ENCODE peak calls at places on chromosomes 11 and 22, in eight cellular contexts. J, B, U, Y, A, I, N and E are unnamed samples.

GRCh38 chr22:19579880-19580279 is 55.7 kb upstream of the CLDN5 start:
- DNase-seq in J (no peak), B (no peak), U (no peak), Y (peak), A (no peak), I (peak), N (peak), E (no peak)

GRCh38 chr22:25081409-25081824 is 118.2 kb upstream of the CRYBB3 start:
- DNase-seq in J (no peak), B (no peak), U (no peak), Y (no peak), A (peak), I (peak), N (no peak), E (peak)

GRCh38 chr11:102788334-102789035 is 8.1 kb upstream of the MMP10 start:
- DNase-seq in J (no peak), B (no peak), U (no peak), Y (no peak), A (no peak), I (no peak), N (no peak), E (no peak)

GRCh38 chr11:2444301-2445106 is at the start of the genes KCNQ1 and TRPM5:
- DNase-seq in J (no peak), B (no peak), U (peak), Y (peak), A (no peak), I (peak), N (peak), E (peak)

GRCh38 chr11:57497303-57498247 is 17.9 kb downstream of the SLC43A1 start:
- DNase-seq in J (no peak), B (no peak), U (no peak), Y (no peak), A (no peak), I (no peak), N (no peak), E (no peak)

GRCh38 chr22:24271406-24271760 is 752 bp downstream of the SPECC1L start:
- DNase-seq in J (no peak), B (no peak), U (no peak), Y (no peak), A (peak), I (no peak), N (no peak), E (no peak)

GRCh38 chr11:125078016-125078415 is 14.9 kb downstream of the SLC37A2 start:
- DNase-seq in J (no peak), B (no peak), U (no peak), Y (no peak), A (no peak), I (no peak), N (no peak), E (no peak)

GRCh38 chr11:12050470-12050891 is 42.1 kb upstream of the DKK3 start:
- DNase-seq in J (peak), B (no peak), U (no peak), Y (no peak), A (no peak), I (no peak), N (no peak), E (no peak)

GRCh38 chr22:40753114-40753513 is 66.0 kb downstream of the SLC25A17 start:
- DNase-seq in J (no peak), B (no peak), U (no peak), Y (no peak), A (no peak), I (no peak), N (no peak), E (no peak)

GRCh38 chr11:104663190-104664140 is 234.8 kb downstream of the CASP12 start:
- DNase-seq in J (no peak), B (no peak), U (no peak), Y (no peak), A (no peak), I (no peak), N (no peak), E (no peak)

GRCh38 chr11:96207459-96208449 is 135.2 kb downstream of the MAML2 start:
- DNase-seq in J (no peak), B (no peak), U (no peak), Y (no peak), A (no peak), I (peak), N (no peak), E (no peak)

GRCh38 chr22:27809226-27809625 is 7.7 kb upstream of the MN1 start:
- DNase-seq in J (no peak), B (no peak), U (no peak), Y (no peak), A (no peak), I (no peak), N (no peak), E (no peak)

GRCh38 chr11:86743223-86744118 is 56.9 kb upstream of the PRSS23 start:
- DNase-seq in J (peak), B (peak), U (no peak), Y (no peak), A (peak), I (peak), N (peak), E (no peak)

GRCh38 chr11:19239039-19239438 is 1.7 kb downstream of the E2F8 start:
- DNase-seq in J (no peak), B (no peak), U (no peak), Y (no peak), A (no peak), I (no peak), N (no peak), E (no peak)

GRCh38 chr11:69558519-69558941 is 77.1 kb downstream of the LINC01488 start:
- DNase-seq in J (no peak), B (no peak), U (no peak), Y (no peak), A (no peak), I (peak), N (peak), E (no peak)

GRCh38 chr22:46830001-46830715 is 67.7 kb downstream of the TBC1D22A start:
- DNase-seq in J (peak), B (no peak), U (no peak), Y (peak), A (peak), I (no peak), N (no peak), E (no peak)

GRCh38 chr11:88538088-88538487 is 200.6 kb upstream of the CTSC start:
- DNase-seq in J (no peak), B (no peak), U (no peak), Y (no peak), A (no peak), I (no peak), N (no peak), E (no peak)

GRCh38 chr11:111922803-111923202 is 4.1 kb downstream of the C11orf52 start:
- DNase-seq in J (no peak), B (no peak), U (no peak), Y (peak), A (no peak), I (no peak), N (no peak), E (no peak)

GRCh38 chr22:41382098-41382578 is 396 bp downstream of the TEF start:
- DNase-seq in J (no peak), B (no peak), U (peak), Y (peak), A (peak), I (peak), N (peak), E (peak)

GRCh38 chr11:67463186-67463585 is 5.9 kb downstream of the TMEM134 start:
- DNase-seq in J (no peak), B (no peak), U (no peak), Y (no peak), A (no peak), I (no peak), N (no peak), E (no peak)

GRCh38 chr11:102309621-102310541 is 7.4 kb upstream of the BIRC3 start:
- DNase-seq in J (no peak), B (no peak), U (no peak), Y (no peak), A (no peak), I (no peak), N (no peak), E (no peak)

GRCh38 chr22:19663286-19663815 is 51.0 kb upstream of the SEPTIN5 start:
- DNase-seq in J (peak), B (peak), U (no peak), Y (peak), A (no peak), I (peak), N (no peak), E (no peak)